ENCODE peak calls at places on chromosomes 4 and X, in eight cellular contexts. C is sigmoid colon, N is kidney epithelial cell, K is AG09309, O is OCI-LY7, L is kidney, I is mucosa of descending colon, X is colonic mucosa. V is an unnamed sample.

GRCh38 chr4:167715176-167715575 is 377.2 kb upstream of the ANXA10 start:
- DNase-seq in O (no peak), L (no peak), I (no peak), K (no peak), C (no peak), N (no peak), X (no peak), V (no peak)

GRCh38 chr4:132445386-132445785 is 703.7 kb upstream of the PCDH10 start:
- DNase-seq in O (no peak), X (no peak), L (no peak), K (no peak), I (no peak), N (no peak), C (no peak), V (no peak)

GRCh38 chrX:152876931-152877840 is 20.7 kb upstream of the ZNF185 start:
- DNase-seq in O (no peak), K (no peak), I (no peak), X (no peak), C (no peak), N (no peak), L (no peak), V (no peak)

GRCh38 chr4:96652821-96653220 is 812.9 kb downstream of the PDHA2 start:
- DNase-seq in O (no peak), L (no peak), X (no peak), N (no peak), K (no peak), I (no peak), C (no peak), V (no peak)

GRCh38 chr4:53512608-53513007 is 78.7 kb downstream of the LNX1 start:
- DNase-seq in C (no peak), I (no peak), L (no peak), X (no peak), O (no peak), K (no peak), N (no peak), V (no peak)

GRCh38 chrX:72652132-72652531 is 62.0 kb downstream of the PHKA1 start:
- DNase-seq in L (no peak), N (no peak), O (no peak), I (no peak), X (no peak), K (no peak), C (no peak), V (no peak)

GRCh38 chrX:43566170-43566569 is 89.9 kb upstream of the MAOA start:
- DNase-seq in C (no peak), K (no peak), I (no peak), O (no peak), L (no peak), X (no peak), N (no peak), V (no peak)

GRCh38 chrX:71099736-71100135 is 4.1 kb downstream of the FOXO4 start:
- DNase-seq in O (no peak), I (no peak), C (no peak), L (no peak), N (no peak), K (no peak), X (no peak), V (no peak)

GRCh38 chr4:7049295-7049694 is 6.1 kb downstream of the TADA2B start:
- DNase-seq in I (no peak), N (no peak), K (no peak), X (no peak), C (no peak), L (no peak), O (no peak), V (no peak)

GRCh38 chr4:177308125-177308524 is 1.5 kb upstream of the NEIL3 start:
- DNase-seq in L (no peak), N (peak; percentile 32), C (no peak), O (no peak), K (peak; percentile 79), I (no peak), X (no peak), V (peak; percentile 41)

GRCh38 chr4:56764775-56765174 is 56.7 kb downstream of the SPINK2 start:
- DNase-seq in K (no peak), L (no peak), X (no peak), C (no peak), N (no peak), O (no peak), I (no peak), V (peak; percentile 80)

GRCh38 chrX:1170243-1170642 is 42.2 kb downstream of the CRLF2 start:
- DNase-seq in L (no peak), C (peak; percentile 33), O (no peak), N (no peak), X (no peak), K (no peak), I (no peak), V (no peak)

GRCh38 chrX:150364347-150365050 is 1.4 kb downstream of the MAMLD1 start:
- DNase-seq in I (peak; percentile 24), N (no peak), C (no peak), K (no peak), O (no peak), L (peak; percentile 77), X (peak; percentile 24), V (no peak)

GRCh38 chr4:1033840-1034551 is 22.6 kb downstream of the FGFRL1 start:
- DNase-seq in C (no peak), X (no peak), N (no peak), O (no peak), L (no peak), I (no peak), K (no peak), V (no peak)

GRCh38 chrX:21781525-21781924 is 23.6 kb upstream of the SMPX start:
- DNase-seq in N (no peak), I (no peak), X (no peak), L (no peak), K (no peak), C (no peak), O (no peak), V (no peak)

GRCh38 chr4:151532001-151532708 is 123.2 kb downstream of the FHIP1A start:
- DNase-seq in N (no peak), O (no peak), C (no peak), L (no peak), I (no peak), X (no peak), K (no peak), V (no peak)

DNA sequence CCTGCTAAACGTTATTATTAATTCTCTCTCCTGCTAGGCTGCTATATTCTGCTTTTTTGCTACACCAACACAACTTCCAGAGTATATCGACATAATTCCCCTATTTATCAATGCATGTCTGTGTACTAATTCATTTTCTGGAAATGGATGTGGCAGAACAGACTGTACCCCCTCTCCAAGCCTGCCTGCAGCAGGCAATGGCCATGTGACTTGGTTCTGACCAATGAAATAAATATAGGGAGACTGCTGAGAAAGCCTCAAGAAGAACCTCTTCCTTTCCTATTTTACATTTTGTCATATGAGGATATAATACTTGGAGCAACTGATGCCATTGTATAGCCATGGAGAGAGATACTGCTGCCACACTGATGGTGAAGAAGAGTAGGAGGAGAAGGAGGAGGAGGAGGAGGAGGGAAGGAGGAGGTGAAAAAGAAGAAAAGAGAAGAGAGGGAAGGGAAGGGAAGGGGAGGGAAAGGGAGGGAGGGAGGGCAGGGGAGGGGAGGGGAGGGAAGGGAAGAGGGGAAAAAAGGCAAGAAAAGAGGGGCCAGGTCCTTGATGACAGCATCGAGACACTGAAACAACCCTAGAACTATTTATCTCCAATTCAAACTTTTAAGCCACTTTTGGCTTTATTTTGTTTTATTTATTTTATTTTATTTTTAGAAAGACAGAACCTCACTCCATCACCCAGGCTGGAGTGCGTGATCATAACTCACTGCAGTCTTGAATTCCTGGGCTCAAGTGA is 57.0 kb upstream of the SPP1 start:
- DNase-seq in O (no peak), N (no peak), L (no peak), X (no peak), C (no peak), I (no peak), K (no peak), V (no peak)
- H3K4me3 ChIP-seq in O (no peak overlapping the region), N (no peak overlapping the region), L (no peak overlapping the region), X (no peak overlapping the region), C (no peak overlapping the region), I (no peak overlapping the region), K (no peak overlapping the region), V (no peak overlapping the region)

DNA sequence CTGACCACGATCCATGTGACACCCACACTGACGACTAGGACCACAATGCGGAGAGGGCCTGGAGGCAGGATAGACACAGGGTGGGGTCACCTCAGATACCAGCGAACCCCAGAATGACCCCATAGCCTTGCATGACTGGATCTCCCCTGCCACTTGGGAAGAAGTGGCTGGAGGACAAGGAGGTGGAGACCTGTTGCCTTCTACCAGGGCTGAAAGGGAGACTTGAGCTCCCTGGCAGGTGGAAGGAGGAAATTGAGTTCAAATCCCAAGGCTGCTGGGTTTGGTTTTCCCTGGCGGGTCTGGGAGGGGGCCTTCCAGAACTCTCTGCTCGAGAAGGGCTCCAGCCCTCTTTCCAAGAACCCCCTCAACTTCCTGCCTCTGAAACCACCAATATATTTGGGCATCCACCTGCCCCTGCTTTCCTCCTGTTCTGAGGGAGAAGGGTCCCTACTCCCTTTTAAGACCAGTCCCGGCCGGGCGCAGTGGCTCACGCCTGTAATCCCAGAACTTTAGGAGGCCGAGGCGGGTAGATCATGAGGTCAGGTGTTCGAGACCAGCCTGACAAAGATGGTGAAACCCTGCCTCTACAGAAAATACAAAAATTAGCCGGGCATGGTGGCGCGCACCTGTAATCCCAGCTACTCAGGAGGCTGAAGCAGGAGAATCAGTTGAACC is 3.0 kb downstream of the FAM3A start:
- DNase-seq in K (no peak), I (no peak), O (no peak), L (no peak), X (no peak), N (no peak), C (no peak), V (no peak)
- TF ChIP-seq CTCF in K (no peak), I (no peak), O (no peak), L (no peak), X (no peak), N (no peak), C (no peak), V (no peak)

GRCh38 chrX:112857478-112857878 is 16.8 kb upstream of the AMOT start:
- DNase-seq in L (no peak), N (no peak), O (no peak), X (no peak), I (no peak), C (no peak), K (no peak), V (no peak)
- H3K4me3 ChIP-seq in L (no peak overlapping the region), N (no peak overlapping the region), O (no peak overlapping the region), X (no peak overlapping the region), I (no peak overlapping the region), C (no peak overlapping the region), K (no peak overlapping the region), V (no peak overlapping the region)

DNA sequence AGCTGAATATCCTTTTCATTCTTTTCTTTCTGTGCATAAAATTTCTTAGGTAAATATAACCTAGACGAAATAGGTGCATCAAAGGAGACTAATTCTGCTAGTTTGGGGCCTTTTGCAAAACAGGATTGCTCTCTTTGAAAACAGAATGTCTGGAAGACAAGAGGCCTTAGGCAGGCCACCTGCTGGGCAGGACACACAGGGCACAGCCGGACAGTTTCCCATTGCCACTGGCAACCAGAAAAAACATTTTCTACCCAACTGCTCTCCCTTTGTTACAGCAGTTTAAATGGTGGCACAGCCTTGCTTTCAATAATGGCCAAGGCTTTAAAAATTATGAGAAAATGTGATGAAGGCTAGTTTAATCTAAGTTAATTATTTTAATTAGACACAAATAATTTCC is 600.5 kb downstream of the SPRY1 start:
- DNase-seq in K (no peak), X (no peak), L (no peak), I (no peak), O (no peak), N (no peak), C (no peak), V (no peak)
- TF ChIP-seq CTCF in K (peak; percentile 18), X (no peak), L (no peak), I (no peak), O (no peak), N (no peak), C (no peak), V (peak; percentile 13)

GRCh38 chr4:40840255-40840984 is 90.7 kb downstream of the NSUN7 start:
- DNase-seq in K (no peak), C (no peak), I (no peak), L (no peak), X (no peak), N (no peak), O (no peak), V (no peak)
- H3K4me3 ChIP-seq in K (no peak overlapping the region), C (no peak overlapping the region), I (no peak overlapping the region), L (no peak overlapping the region), X (no peak overlapping the region), N (no peak overlapping the region), O (no peak overlapping the region), V (no peak overlapping the region)